ENCODE peak calls at places on chromosomes 13 and 19, in eight cellular contexts. K is A549; B is PC-3; T is lower leg skin; Y is upper lobe of right lung; F is AG04449; S is CD8-positive, alpha-beta T cell; O is dorsolateral prefrontal cortex. N is an unnamed sample.

GRCh38 chr13:29887651-29888050 is 37.2 kb upstream of the UBL3 start:
- DNase-seq in O (no peak), Y (no peak), B (no peak), F (no peak), T (no peak), K (no peak), S (no peak), N (no peak)

GRCh38 chr13:107457686-107458085 is 757.6 kb downstream of the LIG4 start:
- DNase-seq in O (no peak), B (no peak), Y (no peak), F (no peak), T (no peak), K (no peak), S (no peak), N (no peak)

GRCh38 chr19:45973564-45974338 is at the start of gene NOVA2:
- DNase-seq in T (peak), B (peak), S (no peak), F (no peak), O (peak), K (peak), Y (peak), N (peak)

GRCh38 chr19:18203408-18203862 is 407 bp downstream of the RAB3A start:
- DNase-seq in T (no peak), S (no peak), O (peak), B (peak), K (no peak), Y (peak), F (no peak), N (peak)

GRCh38 chr19:29831041-29831548 is 19.3 kb downstream of the CCNE1 start:
- DNase-seq in O (no peak), S (peak), Y (peak), F (no peak), B (peak), K (no peak), T (no peak), N (peak)

GRCh38 chr13:102830646-102831045 is 15.2 kb upstream of the ERCC5 start:
- DNase-seq in K (no peak), O (no peak), T (no peak), Y (no peak), B (peak), F (no peak), S (no peak), N (no peak)

GRCh38 chr19:45800009-45800553 is 7.4 kb upstream of the DMWD start:
- DNase-seq in B (no peak), F (peak), T (no peak), K (no peak), S (no peak), Y (no peak), O (no peak), N (no peak)

GRCh38 chr13:97843201-97843600 is 110.3 kb upstream of the IPO5 start:
- DNase-seq in B (no peak), F (no peak), T (no peak), K (no peak), Y (no peak), S (no peak), O (no peak), N (no peak)

GRCh38 chr13:97194473-97194872 is 27.7 kb upstream of the MBNL2 start:
- DNase-seq in T (no peak), B (peak), K (no peak), F (peak), S (no peak), O (no peak), Y (no peak), N (no peak)

GRCh38 chr19:16778796-16779411 is 50.3 kb upstream of the SIN3B start:
- DNase-seq in F (no peak), K (peak), T (no peak), Y (peak), S (peak), O (peak), B (peak), N (peak)

GRCh38 chr19:35868172-35868822 is at the start of gene APLP1:
- DNase-seq in F (no peak), B (peak), K (peak), O (peak), S (peak), Y (peak), T (no peak), N (peak)

GRCh38 chr13:76522083-76522755 is 364.0 kb downstream of the KCTD12 start:
- DNase-seq in O (no peak), T (no peak), Y (no peak), K (no peak), B (no peak), F (no peak), S (no peak), N (no peak)

GRCh38 chr13:49407936-49408335 is 35.9 kb downstream of the CAB39L start:
- DNase-seq in O (no peak), S (no peak), T (no peak), B (no peak), Y (no peak), F (no peak), K (no peak), N (no peak)

GRCh38 chr13:101049166-101049850 is 367.0 kb downstream of the NALCN start:
- DNase-seq in K (no peak), Y (no peak), S (no peak), B (peak), F (no peak), T (no peak), O (no peak), N (no peak)

GRCh38 chr13:109400192-109400591 is 386.2 kb downstream of the IRS2 start:
- DNase-seq in K (no peak), O (no peak), B (no peak), Y (peak), F (no peak), S (no peak), T (no peak), N (no peak)

GRCh38 chr19:3451451-3451866 is 28.9 kb downstream of the SMIM24 start:
- DNase-seq in T (no peak), F (no peak), O (no peak), S (no peak), K (no peak), Y (no peak), B (no peak), N (no peak)

GRCh38 chr13:102530751-102531150 is 66.0 kb upstream of the TPP2 start:
- DNase-seq in F (no peak), K (no peak), T (no peak), Y (no peak), O (no peak), S (no peak), B (no peak), N (no peak)

GRCh38 chr19:29804493-29804892 is 7.3 kb upstream of the CCNE1 start:
- DNase-seq in K (no peak), F (no peak), T (no peak), B (no peak), Y (no peak), O (no peak), S (no peak), N (peak)

GRCh38 chr13:80923907-80924306 is 583.0 kb upstream of the SPRY2 start:
- DNase-seq in F (no peak), K (no peak), B (no peak), O (no peak), S (no peak), Y (no peak), T (no peak), N (no peak)

GRCh38 chr19:21677696-21678418 is 89.5 kb downstream of the ZNF100 start:
- DNase-seq in F (no peak), Y (no peak), S (peak), K (no peak), T (no peak), O (no peak), B (no peak), N (no peak)

GRCh38 chr19:11091343-11092153 is 2.3 kb downstream of the LDLR start:
- DNase-seq in S (peak), Y (no peak), B (peak), T (peak), F (peak), O (peak), K (peak), N (peak)

GRCh38 chr19:37867831-37868230 is 38.6 kb downstream of the WDR87 start:
- DNase-seq in Y (no peak), K (no peak), F (no peak), S (no peak), T (no peak), B (peak), O (no peak), N (no peak)

GRCh38 chr19:19040417-19040816 is 7.0 kb downstream of the ARMC6 start:
- DNase-seq in S (no peak), Y (peak), O (no peak), F (peak), K (no peak), B (peak), T (no peak), N (no peak)

GRCh38 chr19:15397782-15398181 is 18.2 kb upstream of the AKAP8 start:
- DNase-seq in B (no peak), T (peak), O (peak), S (no peak), F (no peak), Y (no peak), K (no peak), N (no peak)

GRCh38 chr13:113669231-113669870 is 2.3 kb downstream of the GRK1 start:
- DNase-seq in S (no peak), Y (peak), T (peak), F (no peak), K (no peak), B (no peak), O (peak), N (no peak)

GRCh38 chr19:43439183-43440063 is 24.7 kb downstream of the TEX101 start:
- DNase-seq in B (peak), S (peak), Y (no peak), T (no peak), K (peak), F (no peak), O (no peak), N (peak)

GRCh38 chr19:55339225-55340143 is at the start of gene KMT5C:
- DNase-seq in K (peak), B (peak), S (peak), O (peak), Y (peak), T (peak), F (peak), N (peak)

GRCh38 chr19:55341191-55342043 is 1.7 kb downstream of the KMT5C start:
- DNase-seq in S (peak), Y (peak), F (no peak), B (peak), K (peak), O (peak), T (peak), N (peak)

GRCh38 chr19:55342044-55342531 is 2.4 kb downstream of the KMT5C start:
- DNase-seq in F (no peak), O (no peak), Y (no peak), T (no peak), B (no peak), S (no peak), K (no peak), N (no peak)

GRCh38 chr19:55340144-55340783 is 588 bp downstream of the KMT5C start:
- DNase-seq in Y (no peak), O (no peak), B (no peak), T (no peak), K (no peak), F (no peak), S (peak), N (peak)

GRCh38 chr19:55340784-55341147 is 1.1 kb downstream of the KMT5C start:
- DNase-seq in K (no peak), Y (no peak), O (no peak), B (no peak), T (no peak), S (peak), F (no peak), N (no peak)
- TF ChIP-seq CTCF in K (peak), Y (no peak), O (no peak), B (peak), T (no peak), S (no peak), F (peak), N (peak)

GRCh38 chr19:57192993-57193392 is 1.7 kb downstream of the ZNF264 start:
- DNase-seq in B (no peak), S (no peak), O (no peak), K (no peak), T (no peak), Y (no peak), F (no peak), N (no peak)
- H3K4me3 ChIP-seq in B (peak), S (peak), O (peak), K (peak), T (no peak), Y (peak), F (peak), N (no peak)

DNA sequence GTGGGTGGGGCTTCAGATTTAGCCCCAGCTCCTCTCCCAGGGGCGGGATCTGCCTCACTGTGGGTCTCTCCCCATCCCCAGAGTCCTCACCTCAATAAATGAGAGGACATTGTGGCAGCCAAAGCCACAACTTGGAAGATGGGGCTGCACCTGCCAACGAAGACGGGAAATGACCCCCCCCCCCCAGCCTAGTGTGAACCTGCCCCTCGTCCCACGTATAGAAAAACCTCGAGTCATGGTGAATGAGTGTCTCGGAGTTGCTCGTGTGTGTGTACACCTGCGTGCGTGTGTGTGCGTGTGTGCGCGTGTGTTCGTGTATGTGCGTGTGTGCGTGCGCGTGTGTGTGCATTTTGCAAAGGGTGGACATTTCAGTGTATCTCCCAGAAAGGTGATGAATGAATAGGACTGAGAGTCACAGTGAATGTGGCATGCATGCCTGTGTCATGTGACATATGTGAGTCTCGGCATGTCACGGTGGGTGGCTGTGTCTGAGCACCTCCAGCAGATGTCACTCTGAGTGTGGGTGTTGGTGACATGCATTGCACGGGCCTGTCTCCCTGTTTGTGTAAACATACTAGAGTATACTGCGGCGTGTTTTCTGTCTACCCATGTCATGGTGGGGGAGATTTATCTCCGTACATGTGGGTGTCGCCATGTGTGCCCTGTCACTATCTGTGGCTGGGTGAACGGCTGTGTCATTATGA is 1.5 kb upstream of the TRAPPC5 start:
- DNase-seq in F (no peak), S (peak), O (peak), B (peak), T (no peak), Y (no peak), K (no peak), N (peak)
- TF ChIP-seq CTCF in F (no peak), S (peak), O (peak), B (peak), T (no peak), Y (peak), K (no peak), N (peak)

DNA sequence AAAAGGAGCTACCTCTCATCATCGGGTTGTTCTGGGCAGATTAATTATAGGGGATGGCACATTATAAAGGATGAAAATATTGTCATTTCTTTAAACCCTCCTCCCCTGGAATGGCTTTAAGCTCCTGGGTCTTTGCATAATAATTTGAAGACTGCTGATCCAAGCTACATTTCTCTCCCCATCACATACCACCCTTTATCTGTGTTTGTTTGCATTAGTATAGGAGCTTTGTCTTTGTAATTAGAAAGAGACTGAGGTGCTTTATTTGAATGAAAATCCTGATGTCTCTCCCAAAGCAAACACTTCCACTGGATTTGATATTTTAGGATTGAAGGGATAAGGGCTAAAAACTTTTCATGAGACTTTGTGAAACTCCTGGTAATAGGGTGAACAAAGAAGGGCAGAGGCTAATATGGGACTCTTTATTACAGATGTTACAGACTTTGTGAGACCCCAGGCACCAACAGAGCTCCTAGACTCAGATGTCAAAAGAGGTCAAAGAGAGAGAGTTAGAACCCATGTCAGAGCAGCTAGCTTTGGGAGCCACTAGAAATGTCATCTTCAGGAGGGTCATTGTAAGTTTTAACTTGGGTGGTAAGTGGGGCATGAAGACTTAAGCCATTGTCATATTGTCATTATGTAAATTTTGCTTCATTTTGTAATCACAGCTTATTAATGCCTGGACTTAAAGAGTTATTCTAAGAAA is 75.3 kb upstream of the RXFP2 start:
- DNase-seq in B (no peak), S (no peak), O (no peak), K (no peak), F (no peak), T (no peak), Y (no peak), N (no peak)
- H3K4me3 ChIP-seq in B (no peak), S (no peak), O (no peak), K (no peak), F (no peak), T (no peak), Y (no peak), N (no peak)

DNA sequence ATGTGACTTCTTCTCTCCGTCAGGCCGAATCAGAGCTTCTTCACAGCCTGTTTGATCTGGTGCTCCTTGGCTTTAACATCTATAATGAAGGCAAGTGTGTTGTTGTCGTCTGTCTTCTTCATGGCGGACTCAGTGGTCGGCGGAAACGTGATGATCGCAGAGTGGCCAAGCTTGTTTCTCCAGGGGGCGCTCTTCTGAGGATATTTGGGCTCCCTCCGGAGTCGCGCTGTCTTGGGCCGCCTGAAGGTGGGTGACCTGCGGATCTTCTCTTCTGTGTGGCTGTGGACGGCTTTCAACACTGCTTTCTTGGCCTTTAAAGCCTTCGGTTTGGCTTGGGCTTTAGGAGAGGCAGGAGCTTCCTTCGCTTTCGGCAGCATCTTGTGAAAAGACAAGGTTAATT is 9.8 kb downstream of the TPRX1 start:
- DNase-seq in F (no peak), O (no peak), B (no peak), T (no peak), K (no peak), S (no peak), Y (no peak), N (no peak)
- TF ChIP-seq CTCF in F (no peak), O (no peak), B (peak), T (no peak), K (peak), S (no peak), Y (no peak), N (no peak)

GRCh38 chr13:40994581-40995230 is 24.4 kb downstream of the ELF1 start:
- DNase-seq in S (no peak), B (no peak), O (no peak), F (no peak), Y (no peak), T (no peak), K (no peak), N (peak)

GRCh38 chr13:40995997-40996396 is 23.1 kb downstream of the ELF1 start:
- DNase-seq in T (no peak), O (no peak), S (no peak), K (no peak), F (no peak), Y (no peak), B (no peak), N (no peak)

GRCh38 chr13:40993119-40993518 is 26.0 kb downstream of the ELF1 start:
- DNase-seq in F (no peak), O (no peak), B (no peak), T (peak), Y (no peak), S (no peak), K (no peak), N (no peak)

GRCh38 chr13:40993987-40994386 is 25.1 kb downstream of the ELF1 start:
- DNase-seq in Y (no peak), S (no peak), F (no peak), T (no peak), K (no peak), B (peak), O (no peak), N (no peak)

GRCh38 chr13:40992678-40993077 is 26.4 kb downstream of the ELF1 start:
- DNase-seq in B (peak), T (no peak), O (no peak), K (no peak), Y (no peak), S (no peak), F (no peak), N (no peak)
- H3K4me3 ChIP-seq in B (no peak), T (no peak), O (no peak), K (no peak), Y (no peak), S (no peak), F (no peak), N (no peak)

N was measured in GM12865.